ENCODE peak calls at places on chromosomes 2 and 18, in four cellular contexts. G is GM20000, C is NCI-H774, L is NT2/D1. W is an unnamed sample.

GRCh38 chr2:219285894-219286425 is 6.8 kb downstream of the DNAJB2 start:
- DNase-seq in L (no peak), C (no peak), G (no peak), W (no peak)

GRCh38 chr2:229090231-229090630 is 180.9 kb downstream of the PID1 start:
- DNase-seq in C (no peak), G (no peak), L (no peak), W (no peak)

GRCh38 chr18:13868501-13869271 is 44.7 kb downstream of the MC5R start:
- DNase-seq in L (no peak), C (no peak), G (no peak), W (no peak)

GRCh38 chr2:171042253-171042969 is 113.4 kb downstream of the GORASP2 start:
- DNase-seq in L (no peak), C (no peak), G (no peak), W (no peak)

GRCh38 chr2:163565192-163565591 is 170.6 kb downstream of the FIGN start:
- DNase-seq in L (no peak), C (no peak), G (no peak), W (no peak)

GRCh38 chr2:175640655-175641054 is 361.4 kb downstream of the LNPK start:
- DNase-seq in C (no peak), L (no peak), G (no peak), W (no peak)

GRCh38 chr2:10028988-10029874 is 14.1 kb upstream of the KLF11 start:
- DNase-seq in C (no peak), G (peak), L (no peak), W (no peak)

GRCh38 chr2:48240912-48241311 is 289.0 kb upstream of the STON1 start:
- DNase-seq in C (no peak), G (no peak), L (no peak), W (no peak)

GRCh38 chr2:98348066-98348561 is 1.9 kb downstream of the CNGA3 start:
- DNase-seq in C (peak), G (no peak), L (no peak), W (no peak)

GRCh38 chr18:9984025-9984424 is 70.2 kb downstream of the VAPA start:
- DNase-seq in C (no peak), G (no peak), L (no peak), W (no peak)

GRCh38 chr2:47073217-47073616 is 81.9 kb downstream of the STPG4 start:
- DNase-seq in C (no peak), G (no peak), L (no peak), W (no peak)

GRCh38 chr2:228777855-228778355 is 493.2 kb downstream of the PID1 start:
- DNase-seq in G (no peak), L (no peak), C (no peak), W (no peak)

GRCh38 chr2:20472569-20472968 is 25.7 kb downstream of the RHOB start:
- DNase-seq in C (no peak), L (no peak), G (no peak), W (no peak)

GRCh38 chr2:72951303-72952095 is 34.2 kb downstream of the EMX1 start:
- DNase-seq in L (peak), C (no peak), G (no peak), W (no peak)

GRCh38 chr2:96848264-96848663 is 4.4 kb upstream of the ANKRD23 start:
- DNase-seq in G (no peak), L (no peak), C (no peak), W (no peak)

GRCh38 chr18:8724452-8724851 is 19.1 kb downstream of the MTCL1 start:
- DNase-seq in L (no peak), G (no peak), C (no peak), W (no peak)

GRCh38 chr18:27942706-27943105 is 234.2 kb downstream of the CDH2 start:
- DNase-seq in L (no peak), C (no peak), G (no peak), W (no peak)

GRCh38 chr2:109295070-109295780 is 166.2 kb downstream of the SH3RF3 start:
- DNase-seq in G (no peak), L (no peak), C (no peak), W (no peak)

GRCh38 chr2:240991378-240992263 is 6.8 kb upstream of the SNED1 start:
- DNase-seq in L (no peak), C (peak), G (no peak), W (peak)

GRCh38 chr2:235265348-235265965 is 228.4 kb upstream of the AGAP1 start:
- DNase-seq in L (no peak), C (no peak), G (no peak), W (no peak)

GRCh38 chr2:127577973-127578372 is 42.5 kb downstream of the MYO7B start:
- DNase-seq in G (peak), L (no peak), C (no peak), W (no peak)

GRCh38 chr2:201358684-201359083 is 1.5 kb upstream of the FLACC1 start:
- DNase-seq in L (no peak), G (no peak), C (no peak), W (no peak)

GRCh38 chr2:206164261-206164862 is 4.7 kb downstream of the EEF1B2 start:
- DNase-seq in L (peak), C (peak), G (no peak), W (no peak)

GRCh38 chr2:230666446-230666845 is 46.2 kb upstream of the CAB39 start:
- DNase-seq in C (no peak), G (no peak), L (no peak), W (no peak)

GRCh38 chr2:154452906-154453493 is 245.5 kb upstream of the KCNJ3 start:
- DNase-seq in G (peak), L (no peak), C (no peak), W (no peak)

GRCh38 chr2:229810786-229811185 is 96.4 kb upstream of the DNER start:
- DNase-seq in G (no peak), L (no peak), C (no peak), W (no peak)

GRCh38 chr18:23887493-23887892 is 127.1 kb upstream of the TTC39C start:
- DNase-seq in C (peak), G (no peak), L (no peak), W (no peak)

GRCh38 chr2:71001592-71002570 is 7.2 kb upstream of the TEX261 start:
- DNase-seq in L (peak), G (peak), C (no peak), W (no peak)

GRCh38 chr2:33136570-33136969 is 189.8 kb downstream of the LTBP1 start:
- DNase-seq in G (no peak), C (no peak), L (no peak), W (no peak)

GRCh38 chr2:158580760-158581159 is 124.0 kb downstream of the PKP4 start:
- DNase-seq in C (no peak), L (no peak), G (no peak), W (no peak)

GRCh38 chr2:132617989-132618388 is 52.0 kb downstream of the LYPD1 start:
- DNase-seq in G (no peak), L (no peak), C (no peak), W (no peak)